ENCODE peak calls at places on chromosomes 16 and 17, in six cellular contexts. B is HCT116, A is H1, T is K562, C is HepG2, W is GM12878. O is an unnamed sample.

GRCh38 chr17:83183951-83184506 is 104.6 kb downstream of the METRNL start:
- DNase-seq in A (peak), B (no peak), W (no peak), T (no peak), C (no peak), O (no peak)

GRCh38 chr16:27287887-27288286 is 19.3 kb upstream of the NSMCE1 start:
- DNase-seq in B (no peak), A (no peak), T (no peak), C (no peak), W (no peak), O (no peak)

GRCh38 chr17:19753049-19753444 is 4.9 kb upstream of the ALDH3A1 start:
- DNase-seq in A (no peak), T (no peak), W (no peak), C (no peak), B (peak), O (no peak)

GRCh38 chr16:6146874-6147425 is 1049.4 kb upstream of the EEF2KMT start:
- DNase-seq in C (no peak), A (peak), B (no peak), W (no peak), T (no peak), O (no peak)

GRCh38 chr17:12097326-12097725 is 76.6 kb downstream of the MAP2K4 start:
- DNase-seq in C (no peak), T (no peak), A (no peak), W (no peak), B (no peak), O (no peak)

GRCh38 chr17:49741692-49742076 is 22.2 kb downstream of the FAM117A start:
- DNase-seq in B (no peak), T (no peak), W (no peak), C (no peak), A (no peak), O (no peak)

GRCh38 chr17:77189148-77189547 is 48.4 kb downstream of the SEC14L1 start:
- DNase-seq in C (no peak), B (no peak), W (peak), A (no peak), T (no peak), O (no peak)

GRCh38 chr17:7912927-7913524 is 3.1 kb downstream of the RNF227 start:
- DNase-seq in C (peak), W (peak), T (peak), B (peak), A (no peak), O (no peak)

GRCh38 chr16:57045694-57046381 is 46.5 kb upstream of the CPNE2 start:
- DNase-seq in B (peak), C (peak), W (peak), T (peak), A (peak), O (peak)

GRCh38 chr16:28561557-28562187 is 8.0 kb downstream of the SGF29 start:
- DNase-seq in T (no peak), C (no peak), B (no peak), W (no peak), A (no peak), O (no peak)

GRCh38 chr17:70499067-70499786 is 329.9 kb downstream of the KCNJ2 start:
- DNase-seq in W (no peak), B (no peak), A (no peak), T (no peak), C (no peak), O (no peak)

GRCh38 chr16:13781579-13782338 is 138.2 kb upstream of the ERCC4 start:
- DNase-seq in T (no peak), C (no peak), W (no peak), B (no peak), A (no peak), O (no peak)
- TF ChIP-seq ATF3 in T (no peak), C (no peak), W (no peak), B (no peak), A (no peak), O (no peak)

DNA sequence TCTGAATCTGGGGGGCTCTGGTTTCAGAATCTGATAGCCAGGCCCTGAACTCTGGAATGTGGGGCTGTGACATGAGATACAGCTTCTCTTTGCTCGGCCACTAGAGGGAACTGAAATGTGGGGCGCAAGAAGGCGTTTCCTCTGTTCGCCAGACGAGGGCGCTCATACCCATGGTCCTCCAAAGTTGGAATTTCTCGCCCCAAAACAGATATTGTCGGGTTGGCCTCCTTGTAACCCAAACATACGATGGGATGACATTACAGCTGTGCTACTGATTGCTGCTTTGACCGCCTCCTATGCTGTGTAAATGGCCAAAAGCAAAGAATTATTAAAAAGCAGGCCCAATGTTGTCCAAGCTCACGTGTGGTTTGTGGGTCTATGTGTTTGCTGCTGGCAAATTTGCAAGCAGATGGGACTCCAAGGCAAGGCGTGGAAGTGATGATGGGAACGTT is 13.1 kb upstream of the MSI2 start:
- DNase-seq in B (peak), T (peak), W (peak), A (peak), C (peak), O (peak)
- TF ChIP-seq ATF3 in B (no peak), T (no peak), W (peak), A (peak), C (no peak), O (no peak)

GRCh38 chr17:40791116-40791515 is 8.6 kb downstream of the KRT28 start:
- DNase-seq in B (no peak), C (no peak), W (no peak), T (no peak), A (no peak), O (no peak)
- TF ChIP-seq ATF3 in B (no peak), C (no peak), W (no peak), T (no peak), A (no peak), O (no peak)

GRCh38 chr16:58449306-58449705 is 50.6 kb upstream of the NDRG4 start:
- DNase-seq in B (no peak), A (no peak), T (no peak), W (no peak), C (no peak), O (no peak)
- TF ChIP-seq ATF3 in B (no peak), A (no peak), T (no peak), W (no peak), C (no peak), O (no peak)

DNA sequence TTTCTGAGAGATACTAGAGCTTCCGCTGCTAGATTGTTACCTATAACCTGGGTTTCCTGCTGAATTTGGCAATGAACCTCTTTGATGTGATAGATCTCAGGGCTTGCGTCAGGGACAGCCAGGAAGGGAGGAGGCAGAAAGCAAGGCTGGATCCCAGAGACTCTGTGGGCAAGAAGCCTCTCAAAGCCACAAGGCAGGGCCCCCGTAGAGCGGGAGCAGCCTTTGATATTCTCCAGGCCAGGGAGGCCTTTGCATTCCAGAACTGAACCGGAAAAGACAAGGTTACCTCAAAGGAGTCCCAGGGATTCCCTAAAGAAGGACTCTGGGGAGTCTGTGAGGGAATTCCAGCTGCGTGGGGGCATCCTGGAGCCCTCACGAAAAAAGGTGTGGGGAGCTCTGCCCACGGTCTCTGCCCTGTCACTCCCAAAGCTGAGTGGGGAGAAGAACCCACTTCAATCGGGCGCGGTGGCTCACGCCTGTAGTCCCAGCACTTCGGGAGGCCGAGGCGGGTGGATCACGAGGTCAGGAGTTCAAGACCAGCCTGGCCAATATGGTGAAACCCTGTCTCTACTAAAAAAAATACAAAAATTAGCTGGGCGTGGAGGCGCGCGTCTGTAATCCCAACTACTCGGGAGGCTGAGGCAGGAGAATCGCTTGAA is 14.3 kb upstream of the SCIMP start:
- DNase-seq in A (no peak), C (no peak), B (no peak), T (no peak), W (no peak), O (peak)
- TF ChIP-seq ATF3 in A (no peak), C (no peak), B (no peak), T (no peak), W (no peak), O (no peak)

O was measured in WTC11.